ENCODE peak calls at places on chromosomes 16 and 17, in nine cellular contexts. C, H, Q, Y, V, T, K, D and B are unnamed samples.

GRCh38 chr16:1265826-1266225 is 10.0 kb downstream of the TPSD1 start:
- DNase-seq in T (no peak), Q (no peak), H (no peak), C (no peak), D (no peak), V (no peak), Y (no peak), K (no peak), B (no peak)

GRCh38 chr17:60391419-60392041 is 403 bp downstream of the USP32 start:
- DNase-seq in K (no peak), T (no peak), V (no peak), C (no peak), Q (peak; percentile 25), Y (no peak), D (no peak), H (no peak), B (no peak)

GRCh38 chr16:70437017-70437581 is 1.8 kb downstream of the ST3GAL2 start:
- DNase-seq in Y (no peak), H (peak; percentile 41), T (peak; percentile 75), V (peak; percentile 95), C (peak; percentile 66), K (no peak), D (peak; percentile 93), Q (peak; percentile 88), B (no peak)

GRCh38 chr16:75532791-75533190 is 3.1 kb downstream of the CHST5 start:
- DNase-seq in H (no peak), K (no peak), Y (no peak), C (no peak), V (no peak), Q (no peak), D (no peak), T (no peak), B (no peak)

GRCh38 chr16:14455577-14455976 is 174.5 kb downstream of the PARN start:
- DNase-seq in D (peak; percentile 81), Y (peak; percentile 40), Q (peak; percentile 52), H (no peak), V (peak; percentile 57), T (no peak), C (peak; percentile 32), K (no peak), B (no peak)

GRCh38 chr16:83458612-83459011 is 349.2 kb upstream of the HSBP1 start:
- DNase-seq in Y (no peak), T (no peak), H (peak; percentile 80), C (peak; percentile 83), V (peak; percentile 51), K (no peak), D (peak; percentile 5), Q (peak; percentile 24), B (no peak)

GRCh38 chr17:40035162-40035559 is 19.0 kb downstream of the MED24 start:
- DNase-seq in V (peak; percentile 62), T (no peak), C (peak; percentile 64), Y (peak; percentile 60), K (no peak), H (no peak), D (peak; percentile 81), Q (peak; percentile 59), B (no peak)

GRCh38 chr17:32634167-32634566 is 147.4 kb downstream of the CDK5R1 start:
- DNase-seq in T (no peak), Y (no peak), Q (no peak), H (peak; percentile 6), K (no peak), V (no peak), C (no peak), D (no peak), B (no peak)

GRCh38 chr16:49859139-49859947 is 3.4 kb upstream of the ZNF423 start:
- DNase-seq in Y (no peak), K (no peak), Q (no peak), H (no peak), T (peak; percentile 85), V (no peak), D (peak; percentile 49), C (peak; percentile 39), B (no peak)

GRCh38 chr17:31997005-31997404 is 10.2 kb upstream of the LRRC37B start:
- DNase-seq in D (no peak), V (no peak), Y (no peak), C (no peak), K (no peak), Q (no peak), H (no peak), T (no peak), B (no peak)

GRCh38 chr17:40958086-40958953 is 8.4 kb downstream of the KRT39 start:
- DNase-seq in C (no peak), Y (no peak), D (no peak), V (no peak), Q (no peak), T (no peak), H (no peak), K (no peak), B (no peak)

GRCh38 chr16:3546990-3547682 is 30.1 kb downstream of the NLRC3 start:
- DNase-seq in C (no peak), K (no peak), V (no peak), D (no peak), H (no peak), Q (no peak), T (no peak), Y (no peak), B (no peak)

GRCh38 chr16:57683599-57684545 is 10.7 kb upstream of the DRC7 start:
- DNase-seq in T (no peak), V (no peak), K (no peak), C (no peak), H (no peak), Q (no peak), D (no peak), Y (no peak), B (no peak)

GRCh38 chr17:48588074-48588415 is 2.0 kb downstream of the HOXB3 start:
- DNase-seq in T (no peak), Y (no peak), Q (no peak), K (no peak), D (no peak), H (no peak), V (no peak), C (no peak), B (no peak)

GRCh38 chr17:19579867-19580565 is 46.4 kb downstream of the SLC47A1 start:
- DNase-seq in T (peak; percentile 72), Y (no peak), Q (no peak), H (no peak), D (peak; percentile 24), K (no peak), C (peak; percentile 3), V (peak; percentile 12), B (no peak)

GRCh38 chr17:61400786-61401279 is 1.2 kb downstream of the TBX2 start:
- DNase-seq in T (no peak), D (peak; percentile 52), H (no peak), Q (peak; percentile 24), C (peak; percentile 46), K (no peak), V (no peak), Y (no peak), B (no peak)

GRCh38 chr16:54242199-54242598 is 44.4 kb downstream of the IRX3 start:
- DNase-seq in H (peak; percentile 1), D (no peak), Y (peak; percentile 56), C (no peak), K (no peak), V (no peak), T (no peak), Q (no peak), B (no peak)

DNA sequence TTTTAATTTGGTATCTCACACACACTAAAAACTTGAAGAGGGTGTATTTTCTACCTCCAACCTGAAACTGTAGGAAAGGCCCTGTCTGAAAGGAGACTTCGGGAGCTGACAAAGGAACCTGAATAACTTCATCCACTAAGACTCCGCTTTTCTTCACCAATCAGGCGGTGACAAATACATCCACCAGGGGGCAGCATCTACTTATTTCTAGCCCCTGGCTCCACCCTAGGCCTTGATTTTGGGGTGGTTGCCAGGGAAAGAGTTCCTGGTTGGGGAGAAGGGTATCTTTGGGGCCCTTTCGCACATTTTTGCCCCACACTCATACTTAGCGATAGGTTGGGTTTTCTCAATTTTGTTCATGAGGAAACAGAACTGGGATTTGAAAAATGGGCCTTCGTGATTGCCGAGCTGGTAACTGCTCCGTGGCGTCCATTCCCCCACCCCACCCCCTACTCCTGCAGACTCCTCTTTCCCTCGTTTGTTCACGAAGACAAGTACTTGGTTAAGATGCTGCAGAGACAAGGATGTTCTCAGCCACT is 4.8 kb upstream of the ARL4D start:
- DNase-seq in V (peak; percentile 89), Y (peak; percentile 91), K (peak; percentile 78), T (peak; percentile 90), D (peak; percentile 93), C (peak; percentile 94), H (peak; percentile 89), Q (peak; percentile 91), B (no peak)
- H3K4me3 ChIP-seq in V (no peak overlapping the region), Y (no peak overlapping the region), K (no peak overlapping the region), T (no peak overlapping the region), D (no peak overlapping the region), C (no peak overlapping the region), H (no peak overlapping the region), Q (no peak overlapping the region), B (no peak overlapping the region)

GRCh38 chr16:67856927-67857546 is 9.5 kb upstream of the CENPT start:
- DNase-seq in H (no peak), C (no peak), Y (no peak), D (no peak), T (no peak), K (no peak), V (no peak), Q (no peak), B (no peak)
- H3K4me3 ChIP-seq in H (no peak overlapping the region), C (no peak overlapping the region), Y (no peak overlapping the region), D (no peak overlapping the region), T (no peak overlapping the region), K (no peak overlapping the region), V (no peak overlapping the region), Q (no peak overlapping the region), B (no peak overlapping the region)

GRCh38 chr17:15782809-15783208 is 50.7 kb downstream of the TBC1D26 start:
- DNase-seq in V (peak; percentile 43), Q (peak; percentile 55), Y (no peak), H (no peak), T (peak; percentile 83), D (peak; percentile 74), K (no peak), C (peak; percentile 59), B (no peak)
- H3K4me3 ChIP-seq in V (peak overlapping the region; percentile 18), Q (peak overlapping the region; percentile 53), Y (no peak overlapping the region), H (no peak overlapping the region), T (peak overlapping the region; percentile 38), D (peak overlapping the region; percentile 38), K (no peak overlapping the region), C (peak overlapping the region; percentile 51), B (peak overlapping the region; percentile 35)

DNA sequence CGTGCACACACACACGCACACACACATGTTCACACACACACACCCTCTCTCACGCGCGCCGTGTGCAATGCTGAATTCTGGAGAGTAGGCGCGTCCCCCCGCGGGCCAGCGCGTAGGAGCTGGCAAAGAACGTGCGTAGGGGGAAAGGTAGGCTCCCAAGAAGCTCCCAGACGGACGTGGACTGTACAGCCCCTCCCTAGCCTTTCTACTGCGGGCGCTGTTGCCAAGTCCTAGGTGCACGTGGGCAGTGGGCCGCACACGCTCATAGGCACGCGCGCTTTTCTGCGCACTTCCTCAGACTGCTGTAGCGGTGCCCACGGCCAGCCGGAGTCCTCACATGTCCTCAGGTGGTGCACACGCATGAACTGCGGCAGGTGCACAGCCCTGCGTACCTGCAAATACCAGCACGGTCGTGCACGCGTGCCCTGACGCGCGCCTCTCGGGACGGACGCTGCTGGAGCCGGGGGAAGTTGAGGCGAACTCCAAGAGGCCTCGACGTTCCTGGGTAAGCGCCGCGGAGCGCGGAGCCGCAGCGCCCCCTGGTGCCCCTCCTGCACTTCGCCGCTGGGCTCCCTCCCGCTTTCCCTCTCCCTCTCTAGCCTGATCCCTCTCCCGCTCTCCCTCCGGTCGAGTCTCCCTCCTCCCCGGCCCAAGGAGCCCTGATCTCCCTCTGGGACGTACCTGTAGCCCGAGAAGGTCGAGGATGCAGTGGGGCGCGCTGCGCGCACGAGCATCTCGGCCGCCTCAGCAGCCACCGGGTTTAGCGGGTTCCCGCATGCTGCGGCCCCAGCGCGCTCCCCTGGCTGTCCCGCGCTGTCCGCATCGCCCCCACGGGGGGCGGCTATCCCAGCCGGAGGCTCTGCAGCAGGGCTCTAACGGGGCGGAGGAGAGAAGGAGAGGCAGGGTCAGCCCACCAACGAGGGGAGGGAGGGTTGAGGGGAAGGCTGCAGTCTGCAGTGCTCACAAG is 749 bp downstream of the GRIN2A start:
- DNase-seq in K (no peak), C (peak; percentile 60), D (peak; percentile 74), H (peak; percentile 71), V (peak; percentile 64), T (peak; percentile 75), Y (peak; percentile 69), Q (peak; percentile 18), B (no peak)
- H3K4me3 ChIP-seq in K (no peak overlapping the region), C (no peak overlapping the region), D (no peak overlapping the region), H (no peak overlapping the region), V (no peak overlapping the region), T (peak overlapping the region; percentile 3), Y (peak overlapping the region; percentile 35), Q (peak overlapping the region; percentile 42), B (no peak overlapping the region)